ENCODE peak calls at places on chromosome 3, in seven cellular contexts. S, M, U, R, X, G and E are unnamed samples.

GRCh38 chr3:32018723-32019564 is 37.4 kb downstream of the ZNF860 start:
- DNase-seq in S (peak), M (peak), U (no peak), R (no peak), X (peak), G (peak), E (peak)

GRCh38 chr3:9067352-9067975 is 104.2 kb upstream of the RAD18 start:
- DNase-seq in S (peak), M (peak), U (peak), R (peak), X (peak), G (peak), E (peak)

GRCh38 chr3:37498126-37499039 is 324.0 kb upstream of the LRRFIP2 start:
- DNase-seq in S (no peak), M (no peak), U (no peak), R (no peak), X (no peak), G (no peak), E (no peak)

GRCh38 chr3:196159952-196160804 is 51.0 kb downstream of the ZDHHC19 start:
- DNase-seq in S (peak), M (peak), U (peak), R (peak), X (no peak), G (peak), E (peak)

GRCh38 chr3:185151959-185152432 is 864 bp downstream of the C3orf70 start:
- DNase-seq in S (peak), M (no peak), U (no peak), R (no peak), X (no peak), G (no peak), E (peak)

GRCh38 chr3:30473374-30474051 is 132.9 kb upstream of the TGFBR2 start:
- DNase-seq in S (peak), M (no peak), U (no peak), R (no peak), X (no peak), G (peak), E (peak)

GRCh38 chr3:185153861-185154629 is 1.2 kb upstream of the C3orf70 start:
- DNase-seq in S (no peak), M (no peak), U (no peak), R (no peak), X (peak), G (no peak), E (no peak)

GRCh38 chr3:25397150-25397549 is 30.9 kb upstream of the RARB start:
- DNase-seq in S (no peak), M (no peak), U (no peak), R (no peak), X (no peak), G (no peak), E (no peak)

GRCh38 chr3:127730171-127730570 is 57.4 kb downstream of the ABTB1 start:
- DNase-seq in S (no peak), M (no peak), U (no peak), R (no peak), X (no peak), G (no peak), E (no peak)

GRCh38 chr3:58161435-58162398 is 49.1 kb downstream of the DNASE1L3 start:
- DNase-seq in S (peak), M (no peak), U (peak), R (no peak), X (no peak), G (peak), E (peak)

GRCh38 chr3:189901481-189901880 is 219.2 kb downstream of the P3H2 start:
- DNase-seq in S (no peak), M (no peak), U (no peak), R (no peak), X (no peak), G (no peak), E (no peak)

GRCh38 chr3:78398401-78398800 is 1358.5 kb downstream of the ROBO2 start:
- DNase-seq in S (no peak), M (no peak), U (no peak), R (no peak), X (no peak), G (no peak), E (no peak)

GRCh38 chr3:176696816-176697215 is 500.5 kb downstream of the TBL1XR1 start:
- DNase-seq in S (no peak), M (no peak), U (no peak), R (no peak), X (no peak), G (no peak), E (no peak)

GRCh38 chr3:149559989-149560388 is 85.5 kb downstream of the TM4SF4 start:
- DNase-seq in S (no peak), M (no peak), U (no peak), R (no peak), X (no peak), G (no peak), E (no peak)

GRCh38 chr3:4885322-4885721 is 93.9 kb upstream of the BHLHE40 start:
- DNase-seq in S (peak), M (no peak), U (no peak), R (no peak), X (no peak), G (peak), E (no peak)

GRCh38 chr3:186261638-186262037 is 100.4 kb downstream of the DGKG start:
- DNase-seq in S (peak), M (peak), U (no peak), R (no peak), X (no peak), G (peak), E (peak)

GRCh38 chr3:9347887-9348286 is 15.0 kb upstream of the THUMPD3 start:
- DNase-seq in S (peak), M (no peak), U (no peak), R (no peak), X (no peak), G (peak), E (peak)

GRCh38 chr3:52774901-52775864 is 2.2 kb upstream of the ITIH1 start:
- DNase-seq in S (no peak), M (no peak), U (no peak), R (no peak), X (peak), G (no peak), E (no peak)

GRCh38 chr3:155252535-155252934 is 40.9 kb downstream of the STRIT1 start:
- DNase-seq in S (peak), M (no peak), U (no peak), R (no peak), X (no peak), G (peak), E (no peak)

GRCh38 chr3:42061711-42062408 is 29.3 kb upstream of the TRAK1 start:
- DNase-seq in S (peak), M (no peak), U (peak), R (no peak), X (no peak), G (peak), E (peak)

GRCh38 chr3:34284959-34285358 is 486.5 kb downstream of the PDCD6IP start:
- DNase-seq in S (no peak), M (no peak), U (no peak), R (no peak), X (no peak), G (no peak), E (no peak)

GRCh38 chr3:46500631-46501377 is 3.0 kb downstream of the RTP3 start:
- DNase-seq in S (peak), M (no peak), U (no peak), R (peak), X (no peak), G (peak), E (no peak)

DNA sequence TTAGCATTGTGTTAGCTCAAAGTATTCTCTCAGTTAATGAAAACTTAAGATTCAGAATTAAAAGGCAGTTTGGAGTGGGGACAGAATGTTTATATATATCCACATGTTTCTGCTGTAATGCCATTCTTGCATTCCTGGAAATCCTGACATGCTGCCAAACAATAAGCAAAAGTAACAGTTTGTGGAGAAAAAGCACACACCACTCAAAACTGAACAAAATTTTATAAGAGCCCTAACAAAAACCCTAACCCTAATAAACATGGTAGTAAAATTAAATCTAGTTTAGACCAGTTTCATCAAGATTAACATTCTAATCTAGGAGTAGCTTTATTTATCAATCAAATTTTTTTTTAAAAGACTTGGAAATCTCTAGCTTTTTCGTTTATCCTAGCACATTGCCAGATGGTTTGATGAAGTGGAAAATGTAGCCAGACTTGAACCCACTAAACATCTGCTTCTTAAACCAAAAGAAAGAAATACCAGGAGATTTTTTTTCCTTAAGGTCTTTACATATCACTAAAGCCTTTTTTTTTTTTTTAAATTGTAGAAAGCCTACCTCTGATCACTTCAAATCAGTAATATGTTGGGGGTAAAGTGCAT is 3.7 kb downstream of the TCAIM start:
- DNase-seq in S (peak), M (no peak), U (no peak), R (no peak), X (no peak), G (no peak), E (peak)
- H3K27ac ChIP-seq in S (no peak), M (no peak), U (no peak), R (no peak), X (peak), G (no peak), E (no peak)

DNA sequence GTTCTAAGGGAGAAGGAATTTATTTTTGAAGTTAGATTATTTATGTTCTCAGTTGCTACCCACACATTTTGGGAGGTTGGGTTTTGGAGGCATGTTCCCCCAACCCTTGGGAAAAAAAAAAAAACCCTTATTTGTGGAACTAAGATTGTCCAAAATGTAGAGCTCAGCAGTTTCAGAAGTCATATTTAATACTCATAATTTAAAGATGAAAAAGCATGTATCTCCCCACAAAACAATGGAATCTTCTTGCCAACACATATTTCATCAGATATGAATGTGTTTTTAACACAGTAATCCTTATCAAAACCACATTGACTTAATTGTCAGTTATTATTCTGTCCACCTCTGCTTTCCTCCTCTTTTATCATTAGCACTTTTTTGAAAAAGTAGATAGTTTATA is 414.5 kb upstream of the ALCAM start:
- DNase-seq in S (peak), M (no peak), U (no peak), R (no peak), X (no peak), G (no peak), E (no peak)
- H3K27ac ChIP-seq in S (peak), M (no peak), U (no peak), R (no peak), X (peak), G (peak), E (no peak)

GRCh38 chr3:64011685-64012084 is 11.6 kb downstream of the PSMD6 start:
- DNase-seq in S (peak), M (no peak), U (no peak), R (no peak), X (no peak), G (peak), E (no peak)
- H3K27ac ChIP-seq in S (peak), M (no peak), U (no peak), R (no peak), X (peak), G (peak), E (peak)

GRCh38 chr3:87710511-87710910 is 348.3 kb downstream of the CGGBP1 start:
- DNase-seq in S (no peak), M (no peak), U (no peak), R (no peak), X (no peak), G (no peak), E (no peak)
- H3K27ac ChIP-seq in S (no peak), M (no peak), U (no peak), R (no peak), X (no peak), G (no peak), E (no peak)

GRCh38 chr3:100045696-100046095 is 68.6 kb downstream of the FILIP1L start:
- DNase-seq in S (peak), M (no peak), U (peak), R (no peak), X (no peak), G (peak), E (no peak)
- H3K27ac ChIP-seq in S (peak), M (no peak), U (peak), R (no peak), X (no peak), G (no peak), E (no peak)